ENCODE peak calls at places on chromosome 21, in seven cellular contexts. G is lung, I is esophagus squamous epithelium, T is psoas muscle, H is pancreas, K is mammary epithelial cell, N is HCT116. A is an unnamed sample.
A peak's percentile ranks its signal among the peaks of the same experiment; 100 is the strongest.

GRCh38 chr21:15138475-15138874 is 73.7 kb upstream of the NRIP1 start:
- DNase-seq in G (no peak), H (peak; percentile 66), K (no peak), T (peak; percentile 61), N (no peak), I (no peak), A (no peak)

GRCh38 chr21:38861989-38862683 is 56.4 kb downstream of the ETS2 start:
- DNase-seq in T (no peak), G (no peak), I (no peak), N (no peak), H (no peak), K (no peak), A (no peak)

GRCh38 chr21:26732442-26733221 is 112.6 kb downstream of the ADAMTS1 start:
- DNase-seq in G (peak; percentile 55), H (peak; percentile 65), T (peak; percentile 58), K (peak; percentile 37), I (no peak), N (no peak), A (peak; percentile 13)

GRCh38 chr21:40128891-40129290 is 261.7 kb downstream of the PCP4 start:
- DNase-seq in K (peak; percentile 89), H (no peak), T (no peak), I (no peak), N (no peak), G (no peak), A (no peak)

GRCh38 chr21:14947613-14948160 is 117.1 kb downstream of the NRIP1 start:
- DNase-seq in T (no peak), K (no peak), I (no peak), H (no peak), N (no peak), G (no peak), A (no peak)

GRCh38 chr21:41427556-41427955 is 1.5 kb downstream of the MX1 start:
- DNase-seq in N (no peak), K (no peak), H (no peak), G (no peak), I (no peak), T (no peak), A (no peak)

GRCh38 chr21:14707265-14708020 is 161.3 kb upstream of the SAMSN1 start:
- DNase-seq in I (no peak), T (no peak), G (no peak), H (no peak), N (no peak), K (peak; percentile 45), A (no peak)

GRCh38 chr21:35257413-35257812 is 208.3 kb upstream of the RUNX1 start:
- DNase-seq in K (peak; percentile 95), N (peak; percentile 68), T (peak; percentile 79), G (peak; percentile 39), I (no peak), H (peak; percentile 67), A (peak; percentile 68)

GRCh38 chr21:45528028-45528705 is 14.1 kb downstream of the SLC19A1 start:
- DNase-seq in H (no peak), I (no peak), T (peak; percentile 19), N (no peak), K (no peak), G (no peak), A (no peak)

GRCh38 chr21:16342932-16343331 is 613.1 kb downstream of the USP25 start:
- DNase-seq in H (no peak), I (no peak), K (no peak), N (no peak), G (no peak), T (no peak), A (no peak)

GRCh38 chr21:46285206-46285661 is at the start of gene MCM3AP:
- DNase-seq in G (no peak), K (no peak), N (no peak), T (no peak), I (no peak), H (no peak), A (no peak)

GRCh38 chr21:15826147-15826780 is 96.5 kb downstream of the USP25 start:
- DNase-seq in H (peak; percentile 23), T (no peak), I (no peak), G (no peak), K (peak; percentile 66), N (peak; percentile 51), A (no peak)

GRCh38 chr21:40846566-40847411 is at the start of gene DSCAM:
- DNase-seq in G (no peak), K (peak; percentile 50), I (no peak), H (no peak), N (no peak), T (no peak), A (no peak)

GRCh38 chr21:45359451-45360217 is 45.3 kb upstream of the COL18A1 start:
- DNase-seq in H (no peak), T (peak; percentile 39), N (no peak), I (no peak), K (no peak), G (no peak), A (no peak)

DNA sequence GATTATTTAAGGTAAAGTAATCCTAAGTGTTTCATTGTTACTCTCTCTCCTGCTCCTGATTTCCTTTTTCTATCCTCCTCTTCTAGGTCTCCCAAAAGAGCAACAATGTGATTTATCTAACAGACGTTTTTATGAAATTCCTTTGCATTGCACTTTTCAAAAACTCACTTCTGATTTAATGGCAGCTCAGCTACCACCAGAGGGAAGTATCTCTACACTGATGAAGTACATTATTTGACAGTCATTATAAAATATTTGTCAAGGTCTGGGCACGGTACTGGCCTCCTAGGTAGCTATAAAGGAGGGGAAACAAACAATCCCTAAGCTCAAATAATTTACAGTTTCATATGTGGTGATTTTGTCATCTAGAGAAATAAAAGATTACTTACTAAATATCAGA is 15.6 kb downstream of the TMPRSS15 start:
- DNase-seq in I (no peak), N (no peak), T (no peak), H (no peak), G (no peak), K (no peak), A (no peak)
- TF ChIP-seq CTCF in I (no peak), N (no peak), T (no peak), H (no peak), G (no peak), K (no peak), A (no peak)

DNA sequence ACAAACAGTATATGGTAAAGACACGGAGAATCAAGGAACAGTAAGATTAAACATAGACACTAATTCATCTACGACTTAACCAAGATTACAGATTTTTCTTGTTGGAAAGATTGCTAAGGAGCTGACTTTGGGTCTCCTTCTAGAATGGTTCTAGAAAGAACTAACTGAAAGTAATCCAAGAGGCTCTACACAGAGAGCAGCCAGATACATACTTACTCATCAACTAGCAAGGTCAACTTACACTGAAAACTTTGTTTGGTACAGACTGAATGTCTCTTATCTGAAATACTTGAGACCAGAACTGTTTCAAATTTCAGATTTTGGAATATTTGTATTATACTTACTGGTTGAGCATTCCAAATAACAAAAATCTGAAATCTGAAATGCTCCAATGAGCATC is 5.8 kb downstream of the C21orf91 start:
- DNase-seq in T (no peak), I (no peak), G (no peak), K (no peak), N (no peak), H (no peak), A (no peak)
- H3K9me3 ChIP-seq in T (peaks cover under 1% of the 10 kb centered on the region), I (peaks cover 5% of the 10 kb centered on the region), G (peaks cover under 1% of the 10 kb centered on the region), K (peaks cover 6% of the 10 kb centered on the region), N (peaks cover 7% of the 10 kb centered on the region), H (no peaks in the 10 kb centered on the region), A (peaks cover 3% of the 10 kb centered on the region)

GRCh38 chr21:20445971-20446370 is 552.2 kb upstream of the NCAM2 start:
- DNase-seq in K (no peak), N (no peak), I (no peak), T (no peak), G (no peak), H (no peak), A (no peak)
- H3K4me3 ChIP-seq in K (no peak overlapping the region), N (no peak overlapping the region), I (no peak overlapping the region), T (no peak overlapping the region), G (no peak overlapping the region), H (no peak overlapping the region), A (no peak overlapping the region)

DNA sequence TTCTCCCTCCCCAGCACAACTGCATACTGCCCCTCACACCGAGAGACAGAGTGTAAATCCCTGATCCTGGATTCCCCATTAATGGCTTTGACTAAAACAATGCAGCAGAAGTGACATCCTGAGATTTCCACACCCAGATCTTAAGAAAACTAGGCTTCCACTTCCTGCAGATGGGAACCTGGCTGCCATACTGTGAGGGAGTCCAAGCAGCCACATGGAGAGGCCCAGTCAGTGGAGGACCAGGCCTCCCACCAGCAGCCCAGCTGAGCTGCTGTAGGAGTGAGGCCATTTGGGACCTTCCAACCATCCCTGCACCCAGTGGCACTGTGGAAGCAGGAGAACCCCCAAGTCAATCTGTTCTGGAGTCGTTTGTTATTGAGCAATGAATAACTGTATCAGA is 120.6 kb downstream of the CRYAA start:
- DNase-seq in I (no peak), G (no peak), K (no peak), T (no peak), H (no peak), N (no peak), A (no peak)
- TF ChIP-seq CTCF in I (no peak), G (no peak), K (no peak), T (no peak), H (no peak), N (no peak), A (no peak)